ENCODE peak calls at places on chromosomes 5 and 9, in four cellular contexts. One of them, this sample, is unnamed.

GRCh38 chr5:132425009-132425937 is 55.8 kb downstream of the SLC22A5 start:
- DNase-seq in activated effector memory CD4-positive, alpha-beta T cell treated with Interleukin-2 at 50 U/mL for 16 hours: peak; percentile 53
- DNase-seq in cardiac muscle cell: peak; percentile 54
- DNase-seq in NCI-H2171: no peak
- DNase-seq in this sample: no peak

GRCh38 chr9:114002986-114003740 is 74.9 kb downstream of the AMBP start:
- DNase-seq in activated effector memory CD4-positive, alpha-beta T cell treated with Interleukin-2 at 50 U/mL for 16 hours: no peak
- DNase-seq in cardiac muscle cell: no peak
- DNase-seq in NCI-H2171: no peak
- DNase-seq in this sample: no peak

GRCh38 chr9:129458663-129459549 is 162.0 kb downstream of the C9orf50 start:
- DNase-seq in activated effector memory CD4-positive, alpha-beta T cell treated with Interleukin-2 at 50 U/mL for 16 hours: peak; percentile 8
- DNase-seq in cardiac muscle cell: no peak
- DNase-seq in NCI-H2171: peak; percentile 98
- DNase-seq in this sample: peak; percentile 31

GRCh38 chr9:135697226-135697625 is 2.1 kb downstream of the SOHLH1 start:
- DNase-seq in NCI-H2171: no peak
- DNase-seq in activated effector memory CD4-positive, alpha-beta T cell treated with Interleukin-2 at 50 U/mL for 16 hours: no peak
- DNase-seq in cardiac muscle cell: no peak
- DNase-seq in this sample: no peak

GRCh38 chr9:116944714-116945534 is 257.8 kb downstream of the TRIM32 start:
- DNase-seq in NCI-H2171: no peak
- DNase-seq in activated effector memory CD4-positive, alpha-beta T cell treated with Interleukin-2 at 50 U/mL for 16 hours: no peak
- DNase-seq in cardiac muscle cell: no peak
- DNase-seq in this sample: no peak

GRCh38 chr5:147869112-147869511 is 9.4 kb upstream of the SCGB3A2 start:
- DNase-seq in NCI-H2171: no peak
- DNase-seq in cardiac muscle cell: no peak
- DNase-seq in activated effector memory CD4-positive, alpha-beta T cell treated with Interleukin-2 at 50 U/mL for 16 hours: no peak
- DNase-seq in this sample: no peak

GRCh38 chr9:108687360-108687981 is 168.3 kb downstream of the ACTL7B start:
- DNase-seq in activated effector memory CD4-positive, alpha-beta T cell treated with Interleukin-2 at 50 U/mL for 16 hours: no peak
- DNase-seq in NCI-H2171: peak; percentile 74
- DNase-seq in cardiac muscle cell: peak; percentile 71
- DNase-seq in this sample: no peak

GRCh38 chr5:37005946-37006540 is 129.5 kb downstream of the NIPBL start:
- DNase-seq in cardiac muscle cell: peak; percentile 55
- DNase-seq in NCI-H2171: no peak
- DNase-seq in activated effector memory CD4-positive, alpha-beta T cell treated with Interleukin-2 at 50 U/mL for 16 hours: no peak
- DNase-seq in this sample: peak; percentile 34

GRCh38 chr5:13695076-13695712 is 249.3 kb downstream of the DNAH5 start:
- DNase-seq in activated effector memory CD4-positive, alpha-beta T cell treated with Interleukin-2 at 50 U/mL for 16 hours: no peak
- DNase-seq in cardiac muscle cell: no peak
- DNase-seq in NCI-H2171: no peak
- DNase-seq in this sample: no peak

GRCh38 chr5:149732500-149733128 is 2.5 kb downstream of the PPARGC1B start:
- DNase-seq in activated effector memory CD4-positive, alpha-beta T cell treated with Interleukin-2 at 50 U/mL for 16 hours: no peak
- DNase-seq in cardiac muscle cell: peak; percentile 35
- DNase-seq in NCI-H2171: no peak
- DNase-seq in this sample: no peak

GRCh38 chr9:38227656-38228055 is 158.6 kb upstream of the SHB start:
- DNase-seq in cardiac muscle cell: peak; percentile 37
- DNase-seq in activated effector memory CD4-positive, alpha-beta T cell treated with Interleukin-2 at 50 U/mL for 16 hours: no peak
- DNase-seq in NCI-H2171: no peak
- DNase-seq in this sample: peak; percentile 20

GRCh38 chr9:78369644-78370219 is 72.8 kb downstream of the PSAT1 start:
- DNase-seq in cardiac muscle cell: peak; percentile 90
- DNase-seq in NCI-H2171: peak; percentile 28
- DNase-seq in activated effector memory CD4-positive, alpha-beta T cell treated with Interleukin-2 at 50 U/mL for 16 hours: peak; percentile 6
- DNase-seq in this sample: peak; percentile 7

GRCh38 chr9:124133752-124134151 is 122.2 kb downstream of the LHX2 start:
- DNase-seq in activated effector memory CD4-positive, alpha-beta T cell treated with Interleukin-2 at 50 U/mL for 16 hours: no peak
- DNase-seq in NCI-H2171: no peak
- DNase-seq in cardiac muscle cell: peak; percentile 69
- DNase-seq in this sample: no peak

GRCh38 chr5:115209279-115209678 is 39.6 kb upstream of the TRIM36 start:
- DNase-seq in cardiac muscle cell: peak; percentile 87
- DNase-seq in NCI-H2171: no peak
- DNase-seq in activated effector memory CD4-positive, alpha-beta T cell treated with Interleukin-2 at 50 U/mL for 16 hours: no peak
- DNase-seq in this sample: no peak

GRCh38 chr5:123951204-123951977 is 439.4 kb downstream of the CSNK1G3 start:
- DNase-seq in activated effector memory CD4-positive, alpha-beta T cell treated with Interleukin-2 at 50 U/mL for 16 hours: no peak
- DNase-seq in cardiac muscle cell: peak; percentile 91
- DNase-seq in NCI-H2171: no peak
- DNase-seq in this sample: no peak

GRCh38 chr9:33816327-33817252 is at the start of gene UBE2R2:
- DNase-seq in cardiac muscle cell: peak; percentile 95
- DNase-seq in activated effector memory CD4-positive, alpha-beta T cell treated with Interleukin-2 at 50 U/mL for 16 hours: peak; percentile 88
- DNase-seq in NCI-H2171: peak; percentile 79
- DNase-seq in this sample: peak; percentile 89

GRCh38 chr5:14364576-14365472 is 216.8 kb upstream of the OTULINL start:
- DNase-seq in NCI-H2171: peak; percentile 49
- DNase-seq in cardiac muscle cell: no peak
- DNase-seq in activated effector memory CD4-positive, alpha-beta T cell treated with Interleukin-2 at 50 U/mL for 16 hours: no peak
- DNase-seq in this sample: no peak

GRCh38 chr9:7240569-7241311 is 483.0 kb downstream of the KDM4C start:
- DNase-seq in cardiac muscle cell: no peak
- DNase-seq in activated effector memory CD4-positive, alpha-beta T cell treated with Interleukin-2 at 50 U/mL for 16 hours: no peak
- DNase-seq in NCI-H2171: no peak
- DNase-seq in this sample: no peak

GRCh38 chr5:79800979-79801827 is 111.6 kb downstream of the CMYA5 start:
- DNase-seq in cardiac muscle cell: peak; percentile 21
- DNase-seq in NCI-H2171: no peak
- DNase-seq in activated effector memory CD4-positive, alpha-beta T cell treated with Interleukin-2 at 50 U/mL for 16 hours: no peak
- DNase-seq in this sample: no peak

GRCh38 chr9:123251741-123252140 is 16.6 kb downstream of the STRBP start:
- DNase-seq in cardiac muscle cell: no peak
- DNase-seq in NCI-H2171: no peak
- DNase-seq in activated effector memory CD4-positive, alpha-beta T cell treated with Interleukin-2 at 50 U/mL for 16 hours: no peak
- DNase-seq in this sample: no peak

GRCh38 chr9:95880011-95880690 is 4.7 kb downstream of the ERCC6L2 start:
- DNase-seq in NCI-H2171: no peak
- DNase-seq in activated effector memory CD4-positive, alpha-beta T cell treated with Interleukin-2 at 50 U/mL for 16 hours: no peak
- DNase-seq in cardiac muscle cell: peak; percentile 59
- DNase-seq in this sample: no peak

GRCh38 chr5:168305281-168305680 is 13.8 kb downstream of the WWC1 start:
- DNase-seq in cardiac muscle cell: no peak
- DNase-seq in activated effector memory CD4-positive, alpha-beta T cell treated with Interleukin-2 at 50 U/mL for 16 hours: no peak
- DNase-seq in NCI-H2171: no peak
- DNase-seq in this sample: no peak

GRCh38 chr5:761854-762685 is 22.5 kb downstream of the ZDHHC11B start:
- DNase-seq in activated effector memory CD4-positive, alpha-beta T cell treated with Interleukin-2 at 50 U/mL for 16 hours: no peak
- DNase-seq in NCI-H2171: peak; percentile 73
- DNase-seq in cardiac muscle cell: no peak
- DNase-seq in this sample: no peak

This sample was measured in NCI-H446 treated with DMSO at 0.1 percent for 48 hours.